ENCODE peak calls at places on chromosomes 3 and 15, in five cellular contexts. G, Q, N, K and V are unnamed samples.

GRCh38 chr15:42155546-42156265 is 730 bp downstream of the PLA2G4F start:
- DNase-seq in G (peak; percentile 76), Q (no peak), N (peak; percentile 82), K (no peak), V (no peak)

GRCh38 chr15:70792171-70792573 is 28.8 kb upstream of the UACA start:
- DNase-seq in G (peak; percentile 93), Q (no peak), N (no peak), K (no peak), V (no peak)

GRCh38 chr3:151724846-151725562 is 8.7 kb upstream of the AADACL2 start:
- DNase-seq in G (peak; percentile 3), Q (peak; percentile 37), N (no peak), K (no peak), V (no peak)

GRCh38 chr15:101043011-101043410 is 123.9 kb downstream of the LRRK1 start:
- DNase-seq in G (no peak), Q (no peak), N (no peak), K (no peak), V (no peak)

GRCh38 chr3:172221550-172221949 is 182.2 kb downstream of the FNDC3B start:
- DNase-seq in G (peak; percentile 78), Q (no peak), N (no peak), K (no peak), V (no peak)

GRCh38 chr3:173893066-173893465 is 495.5 kb downstream of the NLGN1 start:
- DNase-seq in G (peak; percentile 87), Q (no peak), N (no peak), K (no peak), V (no peak)

GRCh38 chr15:59283717-59284336 is 77.2 kb downstream of the LDHAL6B start:
- DNase-seq in G (peak; percentile 98), Q (no peak), N (peak; percentile 62), K (no peak), V (no peak)

GRCh38 chr3:126678691-126679317 is 23.9 kb upstream of the TXNRD3 start:
- DNase-seq in G (no peak), Q (peak; percentile 46), N (no peak), K (peak; percentile 75), V (peak; percentile 34)

GRCh38 chr3:43699864-43700263 is 9.1 kb downstream of the ABHD5 start:
- DNase-seq in G (peak; percentile 63), Q (peak; percentile 46), N (no peak), K (peak; percentile 56), V (peak; percentile 10)

GRCh38 chr15:39391230-39391629 is 189.6 kb upstream of the THBS1 start:
- DNase-seq in G (peak; percentile 41), Q (no peak), N (no peak), K (no peak), V (no peak)

GRCh38 chr15:33150993-33151392 is 43.5 kb downstream of the FMN1 start:
- DNase-seq in G (no peak), Q (no peak), N (no peak), K (no peak), V (no peak)

GRCh38 chr15:88179562-88179961 is 77.0 kb downstream of the NTRK3 start:
- DNase-seq in G (no peak), Q (no peak), N (no peak), K (peak; percentile 92), V (no peak)

GRCh38 chr3:129421988-129422745 is 6.3 kb downstream of the EFCAB12 start:
- DNase-seq in G (no peak), Q (peak; percentile 36), N (no peak), K (no peak), V (no peak)

GRCh38 chr3:129604942-129605592 is 1.4 kb downstream of the PLXND1 start:
- DNase-seq in G (no peak), Q (peak; percentile 76), N (no peak), K (no peak), V (peak; percentile 90)

GRCh38 chr3:58063424-58063823 is 55.2 kb downstream of the FLNB start:
- DNase-seq in G (peak; percentile 55), Q (no peak), N (peak; percentile 40), K (no peak), V (no peak)

GRCh38 chr3:10351013-10351735 is 30.3 kb upstream of the SEC13 start:
- DNase-seq in G (no peak), Q (peak; percentile 69), N (no peak), K (no peak), V (peak; percentile 54)

GRCh38 chr3:183553263-183554026 is 2.1 kb downstream of the KLHL6 start:
- DNase-seq in G (no peak), Q (no peak), N (no peak), K (peak; percentile 39), V (no peak)

GRCh38 chr15:65824031-65824743 is 32.1 kb upstream of the DENND4A start:
- DNase-seq in G (peak; percentile 69), Q (peak; percentile 93), N (peak; percentile 76), K (peak; percentile 15), V (peak; percentile 67)

GRCh38 chr15:68210821-68211655 is 5.9 kb upstream of the CALML4 start:
- DNase-seq in G (peak; percentile 38), Q (peak; percentile 90), N (peak; percentile 70), K (no peak), V (peak; percentile 82)

GRCh38 chr3:196868297-196868661 is 559 bp downstream of the SENP5 start:
- DNase-seq in G (peak; percentile 10), Q (peak; percentile 56), N (peak; percentile 63), K (peak; percentile 33), V (peak; percentile 60)

GRCh38 chr3:192812736-192813383 is 85.5 kb upstream of the FGF12 start:
- DNase-seq in G (peak; percentile 84), Q (peak; percentile 76), N (peak; percentile 72), K (peak; percentile 53), V (peak; percentile 66)

GRCh38 chr3:183548262-183548769 is 7.2 kb downstream of the KLHL6 start:
- DNase-seq in G (peak; percentile 48), Q (peak; percentile 79), N (peak; percentile 84), K (no peak), V (peak; percentile 81)

GRCh38 chr3:187669675-187670504 is at the start of gene SST:
- DNase-seq in G (peak; percentile 51), Q (peak; percentile 94), N (peak; percentile 82), K (peak; percentile 42), V (peak; percentile 92)

GRCh38 chr3:108501538-108501937 is 8.9 kb downstream of the MYH15 start:
- DNase-seq in G (peak; percentile 28), Q (no peak), N (no peak), K (no peak), V (no peak)

GRCh38 chr3:72690646-72691045 is 157.6 kb downstream of the SHQ1 start:
- DNase-seq in G (no peak), Q (no peak), N (no peak), K (no peak), V (peak; percentile 44)

GRCh38 chr15:85865070-85865684 is 70.5 kb upstream of the KLHL25 start:
- DNase-seq in G (peak; percentile 62), Q (peak; percentile 94), N (peak; percentile 74), K (peak; percentile 33), V (peak; percentile 91)

GRCh38 chr3:126476976-126477330 is 1.3 kb upstream of the ZXDC start:
- DNase-seq in G (no peak), Q (peak; percentile 50), N (no peak), K (no peak), V (peak; percentile 25)

GRCh38 chr15:74179101-74179841 is 5.8 kb downstream of the ISLR start:
- DNase-seq in G (peak; percentile 91), Q (no peak), N (peak; percentile 54), K (no peak), V (no peak)

GRCh38 chr3:51390600-51391074 is 448 bp upstream of the RBM15B start:
- DNase-seq in G (no peak), Q (peak; percentile 96), N (no peak), K (no peak), V (no peak)

GRCh38 chr3:105997800-105998526 is 129.2 kb upstream of the CBLB start:
- DNase-seq in G (peak; percentile 95), Q (no peak), N (peak; percentile 60), K (no peak), V (no peak)

GRCh38 chr15:50345298-50345697 is 9.7 kb downstream of the GABPB1 start:
- DNase-seq in G (no peak), Q (no peak), N (no peak), K (no peak), V (no peak)

GRCh38 chr3:37054370-37054769 is 61.1 kb downstream of the MLH1 start:
- DNase-seq in G (peak; percentile 63), Q (no peak), N (no peak), K (peak; percentile 40), V (no peak)

GRCh38 chr3:96813820-96814580 is 394 bp upstream of the EPHA6 start:
- DNase-seq in G (peak; percentile 66), Q (peak; percentile 78), N (peak; percentile 85), K (peak; percentile 25), V (peak; percentile 77)
- TF ChIP-seq EZH2 in G (no peak), Q (no peak), N (no peak), K (no peak), V (peak; percentile 48)

DNA sequence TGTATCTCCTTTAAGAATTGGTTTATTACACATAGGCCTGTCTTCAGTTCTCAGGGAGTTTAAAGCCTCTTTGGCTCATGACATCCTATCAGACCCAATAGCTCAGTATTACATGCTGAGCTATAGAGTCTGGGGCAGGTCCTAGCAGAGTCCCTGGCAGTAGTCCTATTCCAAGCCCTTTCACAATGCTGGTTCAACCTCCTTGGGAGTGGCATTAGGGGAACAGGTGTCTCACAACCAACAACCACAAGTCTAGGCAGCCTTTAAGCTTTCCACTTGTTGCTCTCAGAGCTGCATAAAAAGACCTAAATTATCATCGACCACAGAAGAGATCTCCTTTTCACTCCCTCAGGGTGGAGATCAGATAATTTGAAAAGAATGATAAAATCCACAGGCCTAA is 22.8 kb upstream of the C2CD4B start:
- DNase-seq in G (no peak), Q (no peak), N (no peak), K (no peak), V (no peak)
- TF ChIP-seq EZH2phosphoT487 in G (no peak), Q (no peak), N (no peak), K (no peak), V (no peak)

GRCh38 chr3:49623071-49623470 is 51.1 kb upstream of the APEH start:
- DNase-seq in G (no peak), Q (no peak), N (no peak), K (no peak), V (no peak)
- TF ChIP-seq CTCF in G (no peak), Q (no peak), N (no peak), K (no peak), V (no peak)

GRCh38 chr15:22978691-22979068 is 1.5 kb downstream of the CYFIP1 start:
- DNase-seq in G (no peak), Q (peak; percentile 39), N (no peak), K (no peak), V (peak; percentile 17)

GRCh38 chr15:22979069-22979698 is 984 bp downstream of the CYFIP1 start:
- DNase-seq in G (peak; percentile 71), Q (peak; percentile 67), N (peak; percentile 76), K (peak; percentile 70), V (peak; percentile 69)

GRCh38 chr15:22981336-22981840 is 1.2 kb upstream of the CYFIP1 start:
- DNase-seq in G (no peak), Q (no peak), N (no peak), K (no peak), V (no peak)

GRCh38 chr15:22980189-22981136 is at the start of gene CYFIP1:
- DNase-seq in G (peak; percentile 91), Q (peak; percentile 84), N (peak; percentile 94), K (peak; percentile 53), V (peak; percentile 85)

DNA sequence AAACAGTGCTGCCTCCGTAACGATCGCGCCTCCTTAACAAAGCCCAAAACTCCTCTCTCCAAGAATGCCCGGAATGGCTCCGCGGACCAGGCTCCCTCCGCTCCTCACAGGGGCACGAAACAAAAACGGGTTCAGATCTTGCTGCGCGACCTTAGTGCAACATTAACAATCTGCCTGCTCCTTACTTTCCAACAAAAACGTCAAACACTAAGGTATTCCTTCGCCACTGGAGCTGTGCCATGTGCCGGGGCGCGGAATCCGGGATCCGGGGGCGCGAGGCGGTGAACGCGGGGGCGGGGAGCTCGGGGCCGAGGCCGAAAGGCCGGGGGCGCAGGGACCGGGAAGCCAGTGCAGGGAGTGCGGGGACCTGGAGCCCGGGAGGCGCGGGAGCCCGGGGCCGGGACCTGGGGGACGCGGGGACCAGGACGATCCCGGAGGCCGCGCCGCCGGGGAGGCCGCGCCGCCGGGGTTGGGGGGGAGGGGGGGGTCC is 424 bp downstream of the CYFIP1 start:
- DNase-seq in G (peak; percentile 25), Q (peak; percentile 78), N (peak; percentile 49), K (no peak), V (peak; percentile 78)
- TF ChIP-seq EZH2 in G (no peak), Q (peak; percentile 63), N (no peak), K (no peak), V (no peak)